ENCODE peak calls at places on chromosomes 13 and 19, in seven cellular contexts. N, S, J, H, V, D and L are unnamed samples.

GRCh38 chr19:1624458-1624857 is 19.2 kb upstream of the UQCR11 start:
- DNase-seq in J (no peak), V (no peak), S (no peak), H (no peak), D (peak), N (peak), L (peak)

GRCh38 chr19:3025516-3025890 is 3.6 kb downstream of the TLE2 start:
- DNase-seq in N (peak), S (no peak), D (no peak), J (no peak), H (no peak), V (no peak), L (no peak)

GRCh38 chr19:18073197-18073596 is 13.5 kb downstream of the IL12RB1 start:
- DNase-seq in V (no peak), D (no peak), J (no peak), N (no peak), S (no peak), H (no peak), L (no peak)

GRCh38 chr13:51221674-51222509 is at the start of gene FAM124A:
- DNase-seq in V (peak), H (no peak), D (peak), S (peak), N (peak), J (no peak), L (no peak)

GRCh38 chr19:38524994-38525634 is 91.6 kb downstream of the RYR1 start:
- DNase-seq in H (no peak), S (no peak), N (no peak), D (no peak), J (no peak), V (no peak), L (no peak)

GRCh38 chr13:39038569-39038898 is 278 bp downstream of the NHLRC3 start:
- DNase-seq in J (no peak), H (no peak), S (no peak), V (no peak), D (no peak), N (peak), L (no peak)

GRCh38 chr13:35736876-35737275 is 260.4 kb upstream of the MAB21L1 start:
- DNase-seq in H (no peak), J (no peak), S (no peak), D (no peak), V (no peak), N (no peak), L (no peak)

GRCh38 chr19:11200015-11200574 is 2.8 kb upstream of the KANK2 start:
- DNase-seq in H (no peak), V (no peak), N (no peak), D (no peak), S (no peak), J (no peak), L (no peak)

GRCh38 chr19:1254081-1254527 is 5.7 kb downstream of the MIDN start:
- DNase-seq in H (no peak), V (no peak), J (no peak), D (no peak), N (peak), S (no peak), L (no peak)

GRCh38 chr13:85009447-85009846 is 789.8 kb downstream of the SLITRK6 start:
- DNase-seq in H (no peak), V (no peak), D (no peak), N (no peak), S (no peak), J (no peak), L (no peak)

GRCh38 chr13:25688524-25688923 is 316.8 kb downstream of the ATP8A2 start:
- DNase-seq in N (no peak), J (no peak), D (no peak), S (no peak), V (no peak), H (no peak), L (no peak)

GRCh38 chr19:13208964-13209796 is 59.0 kb downstream of the IER2 start:
- DNase-seq in D (no peak), N (no peak), J (no peak), S (no peak), H (no peak), V (peak), L (no peak)

GRCh38 chr13:52846567-52847321 is 1.7 kb downstream of the PCDH8 start:
- DNase-seq in V (no peak), J (no peak), H (no peak), S (peak), N (peak), D (peak), L (no peak)

GRCh38 chr19:16445238-16446107 is 26.3 kb downstream of the EPS15L1 start:
- DNase-seq in N (peak), S (no peak), D (no peak), J (no peak), V (peak), H (no peak), L (no peak)

GRCh38 chr13:24220086-24220703 is 59.7 kb downstream of the SPATA13 start:
- DNase-seq in J (peak), V (peak), D (no peak), S (peak), H (peak), N (peak), L (peak)

GRCh38 chr13:87656311-87656710 is 14.9 kb upstream of the SLITRK5 start:
- DNase-seq in J (no peak), N (no peak), S (no peak), H (no peak), V (no peak), D (no peak), L (no peak)

GRCh38 chr13:45119469-45119989 is 781 bp upstream of the GTF2F2 start:
- DNase-seq in N (peak), V (no peak), D (no peak), S (no peak), H (no peak), J (no peak), L (peak)

GRCh38 chr19:43779147-43779819 is 1.5 kb downstream of the KCNN4 start:
- DNase-seq in S (no peak), H (no peak), J (no peak), N (peak), V (no peak), D (peak), L (no peak)

GRCh38 chr19:17719730-17720486 is 628 bp downstream of the MAP1S start:
- DNase-seq in V (no peak), J (no peak), H (no peak), N (peak), S (peak), D (no peak), L (no peak)

DNA sequence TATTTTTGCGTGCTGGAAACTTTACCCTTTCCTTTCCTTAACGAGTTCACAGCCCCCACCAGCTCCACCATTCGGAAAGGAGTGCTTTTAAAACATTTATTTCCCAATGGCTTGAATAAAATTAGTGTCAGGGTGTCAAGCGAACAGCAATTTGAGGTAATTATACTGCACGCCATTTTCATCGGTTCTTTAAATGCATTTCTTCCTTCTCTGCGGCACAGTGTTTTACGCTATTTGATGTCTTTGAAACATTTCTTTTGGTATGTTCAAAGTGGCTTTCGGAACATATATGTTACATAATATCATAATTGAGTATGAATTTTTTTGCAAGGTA is 319 bp upstream of the SLITRK1 start:
- DNase-seq in S (no peak), H (no peak), V (no peak), N (no peak), J (no peak), D (no peak), L (no peak)
- H3K4me3 ChIP-seq in S (no peak), H (peak), V (no peak), N (no peak), J (no peak), D (no peak), L (no peak)

DNA sequence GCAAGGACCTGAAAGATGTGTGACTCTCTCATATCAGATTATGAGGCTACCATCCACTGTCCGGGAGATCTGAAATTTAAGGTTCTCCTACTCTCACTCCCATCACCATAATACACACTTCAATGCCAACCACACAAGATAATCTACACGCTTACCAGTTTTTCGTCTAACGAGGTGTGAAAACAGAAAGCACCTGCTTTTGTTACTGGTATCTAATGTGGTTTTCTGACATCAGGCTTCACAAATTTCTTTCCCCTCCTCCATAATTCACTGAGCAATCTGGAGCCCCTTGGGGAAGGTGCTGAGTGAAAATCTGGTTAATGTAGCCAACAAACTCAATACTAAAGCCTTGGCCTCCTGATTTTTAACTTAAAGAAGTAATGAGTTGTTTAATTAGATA is 10.1 kb upstream of the LRCH1 start:
- DNase-seq in S (no peak), V (peak), D (no peak), H (no peak), J (no peak), N (no peak), L (no peak)
- H3K4me3 ChIP-seq in S (no peak), V (no peak), D (no peak), H (no peak), J (no peak), N (no peak), L (no peak)

DNA sequence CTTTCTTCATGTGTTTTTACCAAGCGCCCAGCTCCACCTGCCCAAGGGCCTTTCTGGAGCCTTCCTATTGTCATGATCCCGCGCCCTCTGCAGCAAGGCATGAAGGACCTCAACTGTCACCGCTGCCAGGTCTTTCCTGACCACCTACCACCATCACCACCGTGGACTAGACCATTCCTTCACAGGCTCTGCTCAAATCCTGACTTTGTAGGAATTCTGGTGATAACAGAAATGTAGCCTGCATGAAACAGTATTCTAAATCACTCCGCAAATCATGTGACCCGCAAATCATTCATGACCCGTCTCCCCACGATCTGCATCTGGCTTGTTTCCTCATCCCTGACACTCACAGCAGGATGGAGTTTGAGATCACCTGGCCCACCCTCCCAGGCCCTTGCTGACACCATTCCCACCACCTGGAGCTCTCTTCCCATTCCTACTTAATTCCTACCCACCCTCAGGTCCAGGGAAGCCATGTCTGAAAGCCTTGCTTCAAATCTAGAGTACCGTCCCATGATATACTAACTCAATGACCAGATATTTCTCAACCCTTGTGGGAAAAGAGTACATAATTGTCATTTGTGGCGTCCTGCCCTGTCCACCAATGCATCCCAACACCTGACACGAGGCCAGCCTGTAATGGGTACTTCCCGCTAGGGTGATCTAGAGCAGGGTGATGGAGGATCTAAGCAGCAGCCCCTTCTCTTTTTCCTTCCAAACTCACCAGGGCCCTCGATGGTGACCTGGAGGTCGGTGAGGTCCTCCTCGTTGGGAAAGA is 1.3 kb downstream of the UBE2S start:
- DNase-seq in H (no peak), V (no peak), S (no peak), J (no peak), D (no peak), N (no peak), L (no peak)
- H3K4me3 ChIP-seq in H (peak), V (peak), S (no peak), J (peak), D (peak), N (no peak), L (peak)

GRCh38 chr13:112061367-112062046 is 5.4 kb upstream of the SOX1 start:
- DNase-seq in J (no peak), D (no peak), H (no peak), N (no peak), V (no peak), S (no peak), L (no peak)
- H3K4me3 ChIP-seq in J (no peak), D (no peak), H (no peak), N (no peak), V (no peak), S (no peak), L (no peak)

GRCh38 chr19:36420961-36421748 is 2.7 kb upstream of the ZFP82 start:
- DNase-seq in D (peak), S (no peak), V (peak), H (no peak), J (no peak), N (no peak), L (no peak)

GRCh38 chr19:36418287-36419001 is at the start of gene ZFP82:
- DNase-seq in H (peak), N (peak), S (peak), D (peak), J (no peak), V (peak), L (peak)

GRCh38 chr19:36417752-36418286 is 625 bp downstream of the ZFP82 start:
- DNase-seq in D (no peak), J (no peak), N (no peak), H (no peak), V (no peak), S (no peak), L (no peak)

GRCh38 chr19:36423925-36424324 is 5.5 kb upstream of the ZFP82 start:
- DNase-seq in N (no peak), V (no peak), H (no peak), D (no peak), S (no peak), J (no peak), L (no peak)

DNA sequence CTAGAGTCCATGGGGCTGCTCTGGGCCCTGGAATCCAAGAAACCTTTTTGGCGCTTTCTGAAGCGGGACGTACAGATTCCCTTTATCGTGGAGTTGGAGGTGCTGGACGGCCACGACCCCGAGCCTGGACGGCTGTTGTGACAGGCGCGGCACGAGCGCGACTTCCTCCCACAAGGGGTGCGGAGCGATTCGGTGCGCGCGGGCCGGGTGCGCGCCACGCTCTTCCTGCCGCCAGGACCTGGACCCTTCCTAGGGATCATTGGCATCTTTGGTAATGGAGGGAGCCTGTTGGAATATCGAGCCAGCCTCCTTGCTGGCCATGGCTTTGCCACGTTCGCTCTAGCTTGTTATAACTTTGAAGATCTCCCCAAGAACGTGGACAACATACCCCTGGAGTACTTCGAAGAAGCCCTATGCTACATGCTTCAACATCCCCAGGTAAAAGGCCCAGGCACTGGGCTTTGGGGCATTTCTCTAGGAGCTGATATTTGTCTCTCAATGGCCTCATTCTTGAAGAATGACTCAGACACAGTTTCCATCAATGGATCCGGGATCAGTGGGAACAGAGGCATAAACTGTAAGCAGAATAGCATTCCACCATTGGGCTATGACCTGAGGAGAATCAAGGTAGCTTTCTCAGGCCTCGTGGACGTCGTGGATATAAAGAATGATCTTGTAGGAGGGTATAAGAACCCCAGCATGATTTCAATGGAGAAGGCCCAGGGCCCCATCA is 3.5 kb upstream of the ZFP82 start:
- DNase-seq in N (no peak), V (peak), D (no peak), J (no peak), H (no peak), S (no peak), L (no peak)
- H3K4me3 ChIP-seq in N (peak), V (no peak), D (peak), J (peak), H (peak), S (peak), L (no peak)

GRCh38 chr19:35134601-35135091 is at the start of gene LGI4:
- DNase-seq in V (no peak), D (no peak), N (no peak), S (peak), J (no peak), H (no peak), L (no peak)
- H3K4me3 ChIP-seq in V (no peak), D (peak), N (no peak), S (no peak), J (peak), H (no peak), L (no peak)